ENCODE peak calls at places on chromosome 16, in four cellular contexts. One of them, this sample, is unnamed. For H3K4me1, the result is how much of the 10 kb centered on the place peaks cover.

GRCh38 chr16:49876716-49877129 is 20.8 kb upstream of the ZNF423 start:
- DNase-seq in GM12878: no peak
- DNase-seq in heart right ventricle: peak
- DNase-seq in ascending aorta: peak
- DNase-seq in this sample: peak

GRCh38 chr16:63787014-63787413 is 1334.8 kb downstream of the CDH11 start:
- DNase-seq in GM12878: no peak
- DNase-seq in heart right ventricle: no peak
- DNase-seq in ascending aorta: no peak
- DNase-seq in this sample: no peak

GRCh38 chr16:88415381-88416323 is 32.9 kb downstream of the ZNF469 start:
- DNase-seq in heart right ventricle: no peak
- DNase-seq in GM12878: no peak
- DNase-seq in ascending aorta: no peak
- DNase-seq in this sample: no peak

GRCh38 chr16:79600636-79601091 is at the start of gene MAF:
- DNase-seq in ascending aorta: peak
- DNase-seq in GM12878: no peak
- DNase-seq in heart right ventricle: peak
- DNase-seq in this sample: peak

GRCh38 chr16:25089346-25089745 is 22.2 kb upstream of the LCMT1 start:
- DNase-seq in GM12878: no peak
- DNase-seq in ascending aorta: no peak
- DNase-seq in heart right ventricle: no peak
- DNase-seq in this sample: no peak

GRCh38 chr16:22189473-22190168 is 16.5 kb upstream of the EEF2K start:
- DNase-seq in heart right ventricle: peak
- DNase-seq in GM12878: no peak
- DNase-seq in ascending aorta: peak
- DNase-seq in this sample: peak

GRCh38 chr16:78297066-78297666 is 197.7 kb downstream of the WWOX start:
- DNase-seq in heart right ventricle: no peak
- DNase-seq in GM12878: no peak
- DNase-seq in ascending aorta: no peak
- DNase-seq in this sample: no peak

GRCh38 chr16:10037771-10038170 is 144.5 kb downstream of the GRIN2A start:
- DNase-seq in ascending aorta: no peak
- DNase-seq in heart right ventricle: no peak
- DNase-seq in GM12878: no peak
- DNase-seq in this sample: no peak

GRCh38 chr16:19008245-19008644 is 24.5 kb downstream of the TMC7 start:
- DNase-seq in heart right ventricle: no peak
- DNase-seq in GM12878: no peak
- DNase-seq in ascending aorta: no peak
- DNase-seq in this sample: no peak

GRCh38 chr16:81707411-81708321 is 71.4 kb upstream of the PLCG2 start:
- DNase-seq in GM12878: no peak
- DNase-seq in heart right ventricle: no peak
- DNase-seq in ascending aorta: no peak
- DNase-seq in this sample: no peak

GRCh38 chr16:56269824-56270684 is 78.8 kb downstream of the GNAO1 start:
- DNase-seq in heart right ventricle: peak
- DNase-seq in ascending aorta: peak
- DNase-seq in GM12878: no peak
- DNase-seq in this sample: no peak

GRCh38 chr16:8712589-8713361 is 38.4 kb downstream of the ABAT start:
- DNase-seq in GM12878: no peak
- DNase-seq in heart right ventricle: no peak
- DNase-seq in ascending aorta: no peak
- DNase-seq in this sample: no peak

GRCh38 chr16:78955206-78955605 is 645.3 kb downstream of the MAF start:
- DNase-seq in heart right ventricle: no peak
- DNase-seq in ascending aorta: no peak
- DNase-seq in GM12878: no peak
- DNase-seq in this sample: no peak

GRCh38 chr16:4690946-4691665 is 2.3 kb upstream of the NUDT16L1 start:
- DNase-seq in GM12878: no peak
- DNase-seq in heart right ventricle: no peak
- DNase-seq in ascending aorta: no peak
- DNase-seq in this sample: no peak

GRCh38 chr16:85392756-85393673 is 220.1 kb upstream of the GSE1 start:
- DNase-seq in heart right ventricle: no peak
- DNase-seq in ascending aorta: peak
- DNase-seq in GM12878: no peak
- DNase-seq in this sample: no peak

GRCh38 chr16:86570542-86571196 is 4.0 kb downstream of the FOXC2 start:
- DNase-seq in heart right ventricle: no peak
- DNase-seq in ascending aorta: no peak
- DNase-seq in GM12878: no peak
- DNase-seq in this sample: no peak

GRCh38 chr16:50396770-50397525 is 28.2 kb upstream of the BRD7 start:
- DNase-seq in ascending aorta: peak
- DNase-seq in GM12878: no peak
- DNase-seq in heart right ventricle: no peak
- DNase-seq in this sample: no peak

GRCh38 chr16:12086861-12087260 is 110.3 kb downstream of the SNX29 start:
- DNase-seq in ascending aorta: peak
- DNase-seq in heart right ventricle: no peak
- DNase-seq in GM12878: no peak
- DNase-seq in this sample: peak

GRCh38 chr16:12995721-12996372 is 94.4 kb downstream of the SHISA9 start:
- DNase-seq in ascending aorta: no peak
- DNase-seq in heart right ventricle: no peak
- DNase-seq in GM12878: no peak
- DNase-seq in this sample: no peak

GRCh38 chr16:49537924-49538455 is 164.4 kb downstream of the C16orf78 start:
- DNase-seq in ascending aorta: no peak
- DNase-seq in heart right ventricle: no peak
- DNase-seq in GM12878: no peak
- DNase-seq in this sample: no peak

GRCh38 chr16:19844945-19845641 is 39.6 kb downstream of the GPRC5B start:
- DNase-seq in GM12878: no peak
- DNase-seq in heart right ventricle: no peak
- DNase-seq in ascending aorta: no peak
- DNase-seq in this sample: no peak

GRCh38 chr16:55613578-55614333 is 42.0 kb upstream of the SLC6A2 start:
- DNase-seq in heart right ventricle: no peak
- DNase-seq in ascending aorta: no peak
- DNase-seq in GM12878: no peak
- DNase-seq in this sample: no peak

GRCh38 chr16:66326995-66327513 is 39.4 kb upstream of the CDH5 start:
- DNase-seq in heart right ventricle: no peak
- DNase-seq in ascending aorta: no peak
- DNase-seq in GM12878: no peak
- DNase-seq in this sample: no peak

GRCh38 chr16:75476817-75477216 is 12.3 kb upstream of the TMEM170A start:
- DNase-seq in GM12878: no peak
- DNase-seq in heart right ventricle: no peak
- DNase-seq in ascending aorta: no peak
- DNase-seq in this sample: no peak

GRCh38 chr16:53043462-53043861 is 9.2 kb downstream of the CHD9NB start:
- DNase-seq in heart right ventricle: peak
- DNase-seq in GM12878: no peak
- DNase-seq in ascending aorta: no peak
- DNase-seq in this sample: no peak

GRCh38 chr16:3051009-3051408 is 4.6 kb downstream of the MMP25 start:
- DNase-seq in GM12878: no peak
- DNase-seq in ascending aorta: no peak
- DNase-seq in heart right ventricle: no peak
- DNase-seq in this sample: no peak

GRCh38 chr16:4426021-4426684 is 485 bp downstream of the DNAJA3 start:
- DNase-seq in GM12878: no peak
- DNase-seq in ascending aorta: no peak
- DNase-seq in heart right ventricle: no peak
- DNase-seq in this sample: no peak

GRCh38 chr16:4217246-4218131 is 24.4 kb downstream of the SRL start:
- DNase-seq in GM12878: no peak
- DNase-seq in ascending aorta: no peak
- DNase-seq in heart right ventricle: peak
- DNase-seq in this sample: no peak

GRCh38 chr16:48635199-48635718 is 25.3 kb upstream of the N4BP1 start:
- DNase-seq in ascending aorta: no peak
- DNase-seq in heart right ventricle: no peak
- DNase-seq in GM12878: no peak
- DNase-seq in this sample: no peak

GRCh38 chr16:88357306-88358032 is 25.3 kb upstream of the ZNF469 start:
- DNase-seq in ascending aorta: no peak
- DNase-seq in GM12878: no peak
- DNase-seq in heart right ventricle: no peak
- DNase-seq in this sample: no peak

DNA sequence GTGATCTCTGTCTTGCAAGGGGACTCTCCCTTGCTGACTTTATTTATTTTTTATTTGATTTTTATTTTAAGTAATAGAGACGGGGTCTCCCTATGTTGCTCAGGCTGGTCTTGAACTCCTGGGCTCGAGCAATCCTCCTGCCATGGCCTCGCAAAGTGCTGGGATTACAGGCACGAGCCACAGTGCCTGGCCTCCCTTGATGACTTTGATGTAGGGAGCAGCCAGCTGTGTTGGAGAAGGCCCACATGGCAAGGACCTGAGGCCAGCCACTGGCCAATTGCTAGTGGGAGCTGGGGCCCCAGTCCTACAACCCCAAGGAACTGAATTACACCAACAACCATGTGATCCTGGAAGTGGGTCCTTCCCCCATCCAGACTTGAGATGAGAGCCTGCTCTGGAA is 81.8 kb downstream of the CNGB1 start:
- DNase-seq in heart right ventricle: no peak
- DNase-seq in ascending aorta: no peak
- DNase-seq in GM12878: no peak
- DNase-seq in this sample: no peak
- TF ChIP-seq CTCF in heart right ventricle: no peak
- TF ChIP-seq CTCF in ascending aorta: no peak
- TF ChIP-seq CTCF in GM12878: no peak
- TF ChIP-seq CTCF in this sample: no peak

GRCh38 chr16:1474471-1474795 is 395 bp downstream of the CLCN7 start:
- DNase-seq in ascending aorta: no peak
- DNase-seq in heart right ventricle: no peak
- DNase-seq in GM12878: no peak
- DNase-seq in this sample: no peak
- H3K4me3 ChIP-seq in ascending aorta: peak
- H3K4me3 ChIP-seq in heart right ventricle: peak
- H3K4me3 ChIP-seq in GM12878: peak
- H3K4me3 ChIP-seq in this sample: peak

DNA sequence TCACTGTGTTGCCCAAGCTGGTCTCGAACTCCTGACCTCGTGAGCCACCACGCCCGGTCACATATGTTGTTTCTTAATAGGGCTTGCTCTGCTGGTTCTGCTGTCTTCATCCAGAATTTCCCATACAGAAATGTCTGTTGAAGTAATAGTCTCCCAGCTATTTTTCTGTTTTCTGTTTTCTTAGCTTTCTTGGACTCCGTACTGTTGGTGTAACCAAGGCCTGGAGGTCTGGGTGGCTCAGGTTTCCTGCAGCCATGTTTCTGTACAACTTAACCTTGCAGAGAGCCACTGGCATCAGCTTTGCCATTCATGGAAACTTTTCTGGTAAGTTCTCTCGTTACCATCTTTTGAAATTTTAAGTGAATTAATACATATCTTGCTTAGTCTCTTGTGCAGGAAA is 2.8 kb downstream of the SF3B3 start:
- DNase-seq in GM12878: no peak
- DNase-seq in ascending aorta: no peak
- DNase-seq in heart right ventricle: no peak
- DNase-seq in this sample: no peak
- H3K4me1 ChIP-seq in GM12878: under half
- H3K4me1 ChIP-seq in ascending aorta: under half
- H3K4me1 ChIP-seq in heart right ventricle: under half
- H3K4me1 ChIP-seq in this sample: under half

GRCh38 chr16:1494129-1494640 is 1.0 kb downstream of the TELO2 start:
- DNase-seq in ascending aorta: peak
- DNase-seq in heart right ventricle: peak
- DNase-seq in GM12878: no peak
- DNase-seq in this sample: no peak
- TF ChIP-seq CTCF in ascending aorta: peak
- TF ChIP-seq CTCF in heart right ventricle: peak
- TF ChIP-seq CTCF in GM12878: peak
- TF ChIP-seq CTCF in this sample: peak

GRCh38 chr16:89565506-89566372 is 5.3 kb downstream of the RPL13 start:
- DNase-seq in GM12878: no peak
- DNase-seq in heart right ventricle: no peak
- DNase-seq in ascending aorta: no peak
- DNase-seq in this sample: peak

GRCh38 chr16:89565256-89565505 is 4.7 kb downstream of the RPL13 start:
- DNase-seq in heart right ventricle: no peak
- DNase-seq in GM12878: no peak
- DNase-seq in ascending aorta: no peak
- DNase-seq in this sample: no peak

GRCh38 chr16:89563639-89564392 is 3.3 kb downstream of the RPL13 start:
- DNase-seq in GM12878: no peak
- DNase-seq in ascending aorta: no peak
- DNase-seq in heart right ventricle: no peak
- DNase-seq in this sample: no peak

GRCh38 chr16:89562939-89563338 is 2.5 kb downstream of the RPL13 start:
- DNase-seq in ascending aorta: no peak
- DNase-seq in heart right ventricle: no peak
- DNase-seq in GM12878: no peak
- DNase-seq in this sample: no peak

GRCh38 chr16:89564476-89565255 is 4.2 kb downstream of the RPL13 start:
- DNase-seq in heart right ventricle: no peak
- DNase-seq in ascending aorta: no peak
- DNase-seq in GM12878: no peak
- DNase-seq in this sample: no peak
- H3K4me3 ChIP-seq in heart right ventricle: no peak
- H3K4me3 ChIP-seq in ascending aorta: no peak
- H3K4me3 ChIP-seq in GM12878: peak
- H3K4me3 ChIP-seq in this sample: no peak